ENCODE peak calls at places on chromosomes 13 and 19, in five cellular contexts. Q is GM12878, T is endothelial cell of umbilical vein, A is K562, P is SK-N-SH. V is an unnamed sample.

GRCh38 chr19:46489445-46490272 is 6.0 kb downstream of the PNMA8B start:
- DNase-seq in Q (no peak), T (peak; percentile 25), A (peak; percentile 57), P (peak; percentile 37), V (peak; percentile 71)

GRCh38 chr19:12580180-12580694 is 29.0 kb upstream of the ZNF564 start:
- DNase-seq in Q (no peak), T (no peak), A (no peak), P (no peak), V (no peak)

GRCh38 chr13:21885714-21886224 is 214.9 kb downstream of the FGF9 start:
- DNase-seq in Q (no peak), T (no peak), A (no peak), P (no peak), V (no peak)

GRCh38 chr13:82341116-82341515 is 1541.2 kb downstream of the SLITRK1 start:
- DNase-seq in Q (no peak), T (no peak), A (no peak), P (no peak), V (no peak)

GRCh38 chr19:37872383-37872782 is 34.0 kb downstream of the WDR87 start:
- DNase-seq in Q (no peak), T (no peak), A (no peak), P (no peak), V (no peak)

GRCh38 chr19:15248648-15249559 is 16.7 kb upstream of the EPHX3 start:
- DNase-seq in Q (no peak), T (peak; percentile 80), A (no peak), P (no peak), V (no peak)

GRCh38 chr13:113762538-113762937 is 3.5 kb downstream of the TMEM255B start:
- DNase-seq in Q (no peak), T (no peak), A (no peak), P (no peak), V (no peak)

GRCh38 chr19:13619203-13619632 is 112.9 kb upstream of the CACNA1A start:
- DNase-seq in Q (no peak), T (no peak), A (no peak), P (no peak), V (no peak)

DNA sequence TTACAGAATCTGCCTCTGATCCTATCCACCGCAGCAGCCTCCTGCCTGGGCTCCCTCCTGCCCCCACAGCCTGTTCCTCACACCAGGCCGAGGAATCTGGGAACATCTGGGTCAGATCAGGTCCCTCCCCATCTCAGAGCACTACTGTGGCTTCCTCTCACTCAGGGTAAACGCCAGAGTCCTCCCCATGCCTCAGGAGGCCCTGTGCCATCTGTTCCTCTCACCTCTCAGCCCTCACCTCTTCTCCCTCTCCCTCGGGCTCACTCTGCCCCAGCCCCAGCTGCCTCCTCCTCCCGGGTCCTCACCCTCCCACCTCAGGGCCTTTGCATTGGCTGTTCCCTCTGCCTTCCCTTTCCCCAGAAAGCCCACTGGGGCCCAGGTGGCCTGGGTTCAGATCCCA is 18.2 kb downstream of the FCGBP start:
- DNase-seq in Q (no peak), T (no peak), A (peak; percentile 4), P (no peak), V (no peak)
- H2AFZ ChIP-seq in Q (no peak overlapping the region), T (no peak overlapping the region), A (no peak overlapping the region), P (no peak overlapping the region), V (peak overlapping the region; percentile 88)

GRCh38 chr19:18853755-18854427 is 22.1 kb downstream of the UPF1 start:
- DNase-seq in Q (no peak), T (no peak), A (no peak), P (no peak), V (no peak)

GRCh38 chr19:18850560-18851375 is 19.0 kb downstream of the UPF1 start:
- DNase-seq in Q (no peak), T (peak; percentile 31), A (no peak), P (peak; percentile 87), V (no peak)

GRCh38 chr19:18854982-18855381 is 23.2 kb downstream of the UPF1 start:
- DNase-seq in Q (no peak), T (no peak), A (no peak), P (no peak), V (no peak)

GRCh38 chr19:18851673-18852325 is 20.0 kb downstream of the UPF1 start:
- DNase-seq in Q (no peak), T (no peak), A (no peak), P (no peak), V (no peak)

GRCh38 chr19:18852634-18853033 is 20.9 kb downstream of the UPF1 start:
- DNase-seq in Q (no peak), T (no peak), A (no peak), P (no peak), V (no peak)
- TF ChIP-seq POLR2AphosphoS5 in Q (no peak), T (no peak), A (no peak), P (no peak), V (no peak)

DNA sequence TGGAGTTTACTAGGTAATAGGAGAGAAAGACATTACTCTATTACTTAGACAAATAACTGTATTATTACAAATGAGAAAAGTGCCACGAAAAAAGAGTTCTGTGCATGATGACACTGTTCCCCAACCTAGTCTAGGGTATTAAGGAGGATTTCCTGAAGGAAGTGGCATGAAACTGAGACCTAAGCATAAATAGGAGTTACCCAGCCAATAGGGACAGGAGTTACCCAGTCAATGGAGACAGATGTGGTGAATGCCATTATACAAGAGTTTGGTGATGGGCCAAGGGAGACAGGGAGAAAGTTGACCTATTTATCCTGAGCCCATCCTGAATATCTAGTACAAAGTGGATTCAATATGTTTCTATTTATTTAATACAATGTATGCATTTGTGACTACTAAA is 65.4 kb downstream of the KL start:
- DNase-seq in Q (no peak), T (no peak), A (no peak), P (no peak), V (no peak)
- H2AFZ ChIP-seq in Q (no peak overlapping the region), T (peak overlapping the region; percentile 3), A (no peak overlapping the region), P (no peak overlapping the region), V (no peak overlapping the region)

GRCh38 chr19:3412066-3412465 is 45.7 kb downstream of the NFIC start:
- DNase-seq in Q (no peak), T (no peak), A (no peak), P (no peak), V (no peak)

GRCh38 chr19:3411636-3412035 is 45.3 kb downstream of the NFIC start:
- DNase-seq in Q (no peak), T (no peak), A (peak; percentile 7), P (no peak), V (no peak)

GRCh38 chr19:3408996-3409345 is 42.6 kb downstream of the NFIC start:
- DNase-seq in Q (no peak), T (no peak), A (peak; percentile 5), P (no peak), V (no peak)

GRCh38 chr19:3407556-3408516 is 41.5 kb downstream of the NFIC start:
- DNase-seq in Q (no peak), T (no peak), A (peak; percentile 4), P (no peak), V (no peak)

DNA sequence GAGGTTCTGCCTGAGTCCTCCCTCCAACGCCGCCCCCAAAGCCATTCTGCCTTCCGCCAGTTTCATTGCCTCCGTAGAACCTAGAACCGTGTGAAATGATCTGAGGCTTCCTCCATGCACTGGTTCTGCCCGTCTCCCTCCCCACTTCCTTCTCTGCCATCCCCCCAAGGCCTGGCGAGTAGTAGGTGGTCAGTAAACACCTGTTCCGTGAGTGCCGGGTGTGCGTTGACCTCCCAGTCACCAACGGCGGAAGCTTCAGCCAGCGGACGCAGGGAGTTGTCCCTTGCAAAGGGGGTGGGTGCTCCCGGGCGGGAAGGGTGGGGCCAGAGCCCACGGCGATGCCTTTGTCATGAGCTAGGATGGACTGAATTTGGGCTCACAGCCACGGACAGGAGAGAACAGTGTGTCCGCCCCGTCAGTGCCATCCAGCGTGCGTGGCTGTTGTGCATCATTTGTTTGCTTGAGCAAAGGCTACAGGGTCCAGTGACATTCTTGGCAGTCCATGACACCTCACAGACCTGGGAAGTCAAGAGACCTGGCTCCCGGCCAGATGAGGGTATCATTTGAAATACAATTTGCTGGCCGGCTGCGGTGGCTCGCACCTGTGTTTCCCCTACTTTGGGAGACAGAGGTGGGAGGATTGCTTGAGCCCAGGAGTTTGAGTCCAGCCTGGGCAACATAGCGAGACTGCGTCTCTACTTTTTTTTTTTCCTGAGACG is 43.1 kb downstream of the NFIC start:
- DNase-seq in Q (no peak), T (no peak), A (no peak), P (peak; percentile 50), V (no peak)
- TF ChIP-seq POLR2AphosphoS5 in Q (no peak), T (no peak), A (no peak), P (no peak), V (no peak)

GRCh38 chr13:74922963-74923362 is 559.0 kb downstream of the TBC1D4 start:
- DNase-seq in Q (no peak), T (no peak), A (no peak), P (no peak), V (peak; percentile 13)

GRCh38 chr13:74920945-74921725 is 560.8 kb downstream of the TBC1D4 start:
- DNase-seq in Q (no peak), T (no peak), A (peak; percentile 5), P (no peak), V (no peak)

GRCh38 chr13:74919914-74920313 is 562.1 kb downstream of the TBC1D4 start:
- DNase-seq in Q (no peak), T (no peak), A (no peak), P (no peak), V (no peak)

DNA sequence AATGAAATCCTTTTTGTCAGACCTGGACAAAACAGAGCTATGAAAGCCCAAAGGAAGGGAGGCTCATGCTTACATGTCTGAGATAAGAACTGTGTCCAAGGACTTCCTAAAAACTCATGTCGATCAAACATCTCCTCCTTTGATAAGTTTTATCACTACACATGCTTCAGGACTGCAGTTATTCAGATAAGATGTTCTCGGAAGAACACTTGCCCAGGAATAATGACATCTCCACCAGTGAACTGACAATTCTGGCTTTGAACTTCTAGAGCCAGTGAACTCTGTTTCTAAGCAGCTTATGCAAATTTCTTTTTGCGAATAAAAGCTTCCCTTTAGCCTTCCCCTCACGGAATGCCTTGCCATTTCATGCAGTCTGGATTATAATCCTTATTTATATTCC is 561.6 kb downstream of the TBC1D4 start:
- DNase-seq in Q (no peak), T (no peak), A (peak; percentile 22), P (no peak), V (no peak)
- H2AFZ ChIP-seq in Q (no peak overlapping the region), T (no peak overlapping the region), A (peak overlapping the region; percentile 84), P (no peak overlapping the region), V (no peak overlapping the region)

GRCh38 chr13:75537401-75538365 is at the start of gene COMMD6:
- DNase-seq in Q (peak; percentile 42), T (peak; percentile 83), A (peak; percentile 76), P (peak; percentile 91), V (peak; percentile 97)
- TF ChIP-seq POLR2AphosphoS5 in Q (peak; percentile 95), T (peak; percentile 86), A (peak; percentile 39), P (peak; percentile 94), V (peak; percentile 92)

V was measured in GM23338.